ENCODE peak calls at places on chromosomes 3 and 15, in seven cellular contexts. F, I, E, P, L, A and Z are unnamed samples.

GRCh38 chr3:99240700-99241099 is 339.2 kb upstream of the DCBLD2 start:
- DNase-seq in F (no peak), I (no peak), E (no peak), P (peak; percentile 9), L (no peak), A (no peak), Z (no peak)

GRCh38 chr3:78258798-78259197 is 1218.9 kb downstream of the ROBO2 start:
- DNase-seq in F (no peak), I (peak; percentile 55), E (no peak), P (peak; percentile 76), L (peak; percentile 94), A (no peak), Z (no peak)

GRCh38 chr15:31227954-31228542 is 98.6 kb upstream of the KLF13 start:
- DNase-seq in F (no peak), I (no peak), E (no peak), P (no peak), L (no peak), A (peak; percentile 38), Z (no peak)

GRCh38 chr3:178677961-178678360 is 141.7 kb downstream of the KCNMB2 start:
- DNase-seq in F (no peak), I (no peak), E (no peak), P (no peak), L (no peak), A (no peak), Z (no peak)

GRCh38 chr3:25831578-25831977 is 41.7 kb downstream of the OXSM start:
- DNase-seq in F (peak; percentile 33), I (peak; percentile 19), E (no peak), P (peak; percentile 38), L (no peak), A (no peak), Z (no peak)

GRCh38 chr3:186510374-186511079 is 33.7 kb downstream of the CRYGS start:
- DNase-seq in F (no peak), I (no peak), E (no peak), P (no peak), L (no peak), A (no peak), Z (no peak)

GRCh38 chr3:137332296-137332695 is 374.5 kb downstream of the IL20RB start:
- DNase-seq in F (no peak), I (no peak), E (no peak), P (no peak), L (no peak), A (no peak), Z (no peak)

GRCh38 chr15:101193781-101194180 is 58.1 kb downstream of the CHSY1 start:
- DNase-seq in F (no peak), I (no peak), E (no peak), P (no peak), L (no peak), A (no peak), Z (no peak)

GRCh38 chr3:12911881-12912415 is 70.6 kb upstream of the RPL32 start:
- DNase-seq in F (no peak), I (no peak), E (peak; percentile 56), P (no peak), L (no peak), A (no peak), Z (no peak)

GRCh38 chr3:187736418-187736871 is 8.8 kb downstream of the BCL6 start:
- DNase-seq in F (no peak), I (no peak), E (peak; percentile 58), P (peak; percentile 45), L (no peak), A (no peak), Z (no peak)

GRCh38 chr15:70259030-70259424 is 161.3 kb upstream of the TLE3 start:
- DNase-seq in F (no peak), I (no peak), E (peak; percentile 71), P (peak; percentile 62), L (no peak), A (peak; percentile 87), Z (no peak)

GRCh38 chr3:179750720-179751328 is 98.0 kb downstream of the USP13 start:
- DNase-seq in F (peak; percentile 16), I (no peak), E (no peak), P (peak; percentile 24), L (no peak), A (no peak), Z (no peak)
- TF ChIP-seq CTCF in F (peak; percentile 66), I (peak; percentile 66), E (peak; percentile 32), P (peak; percentile 83), L (peak; percentile 63), A (peak; percentile 25), Z (peak; percentile 84)

GRCh38 chr3:172522871-172523818 is at the start of gene TNFSF10:
- DNase-seq in F (no peak), I (no peak), E (peak; percentile 65), P (no peak), L (no peak), A (peak; percentile 93), Z (no peak)
- H3K4me3 ChIP-seq in F (no peak within 1 kb of the TSS), I (no peak within 1 kb of the TSS), E (peak within 1 kb of the TSS; percentile 37), P (no peak within 1 kb of the TSS), L (no peak within 1 kb of the TSS), A (peak within 1 kb of the TSS; percentile 60), Z (peak within 1 kb of the TSS; percentile 45)

GRCh38 chr3:36738701-36739100 is 25.7 kb downstream of the DCLK3 start:
- DNase-seq in F (no peak), I (no peak), E (peak; percentile 77), P (peak; percentile 47), L (no peak), A (no peak), Z (no peak)

GRCh38 chr3:36740822-36741221 is 23.5 kb downstream of the DCLK3 start:
- DNase-seq in F (no peak), I (no peak), E (no peak), P (no peak), L (no peak), A (no peak), Z (no peak)

GRCh38 chr3:36743821-36744220 is 20.5 kb downstream of the DCLK3 start:
- DNase-seq in F (no peak), I (no peak), E (no peak), P (no peak), L (no peak), A (no peak), Z (no peak)

GRCh38 chr3:36744770-36745169 is 19.6 kb downstream of the DCLK3 start:
- DNase-seq in F (no peak), I (no peak), E (no peak), P (no peak), L (no peak), A (no peak), Z (no peak)

DNA sequence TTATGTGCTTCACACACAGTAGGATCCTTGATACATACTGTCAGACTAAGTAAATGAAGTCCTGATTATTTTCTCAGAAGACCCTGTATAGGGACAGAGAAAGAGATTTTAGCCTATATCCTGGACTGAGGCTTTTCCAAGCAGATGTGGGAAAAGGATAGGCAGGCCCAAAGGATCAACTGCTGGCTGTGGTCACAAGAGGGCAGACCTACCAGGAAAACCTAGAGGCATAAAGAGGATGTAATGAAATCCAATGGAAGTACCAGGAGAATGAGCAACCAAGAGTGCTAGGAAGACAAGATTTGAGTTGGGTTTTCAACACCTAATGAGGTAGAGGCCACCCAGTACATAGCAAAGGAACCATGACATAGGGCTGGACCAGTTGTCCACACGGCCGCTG is 23.1 kb downstream of the DCLK3 start:
- DNase-seq in F (peak; percentile 42), I (no peak), E (no peak), P (no peak), L (no peak), A (no peak), Z (no peak)
- TF ChIP-seq CTCF in F (peak; percentile 60), I (peak; percentile 17), E (no peak), P (peak; percentile 60), L (peak; percentile 37), A (peak; percentile 23), Z (peak; percentile 29)

GRCh38 chr3:111861396-111861795 is 2.3 kb downstream of the PHLDB2 start:
- DNase-seq in F (no peak), I (no peak), E (no peak), P (peak; percentile 40), L (no peak), A (no peak), Z (no peak)
- H3K4me3 ChIP-seq in F (no peak overlapping the region), I (peak overlapping the region; percentile 87), E (peak overlapping the region; percentile 94), P (peak overlapping the region; percentile 73), L (peak overlapping the region; percentile 85), A (peak overlapping the region; percentile 65), Z (no peak overlapping the region)

DNA sequence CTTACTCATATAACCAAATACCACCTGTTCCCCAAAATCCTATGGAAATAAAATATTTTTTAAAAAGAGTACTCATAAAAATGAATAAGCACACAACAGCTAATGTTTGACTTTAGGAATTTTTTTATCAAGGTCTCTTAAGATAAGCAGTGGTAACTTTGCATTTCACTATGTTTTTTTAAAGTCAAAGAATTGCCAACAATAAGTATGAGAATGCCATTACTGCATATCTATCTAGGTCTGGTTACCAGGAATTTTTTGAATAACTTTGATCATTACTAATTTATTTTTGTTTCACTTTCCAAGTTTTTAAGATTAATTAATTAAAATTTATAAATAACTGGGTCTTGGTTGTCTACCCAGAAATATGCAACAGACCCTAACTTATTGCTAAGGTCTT is 41.5 kb downstream of the PLSCR4 start:
- DNase-seq in F (no peak), I (no peak), E (no peak), P (no peak), L (no peak), A (no peak), Z (no peak)
- TF ChIP-seq CTCF in F (no peak), I (no peak), E (no peak), P (no peak), L (no peak), A (no peak), Z (no peak)

GRCh38 chr3:196499061-196499460 is 4.5 kb downstream of the RNF168 start:
- DNase-seq in F (no peak), I (no peak), E (peak; percentile 52), P (peak; percentile 65), L (no peak), A (no peak), Z (no peak)
- H3K4me3 ChIP-seq in F (no peak overlapping the region), I (peak overlapping the region; percentile 99), E (no peak overlapping the region), P (no peak overlapping the region), L (no peak overlapping the region), A (no peak overlapping the region), Z (no peak overlapping the region)

DNA sequence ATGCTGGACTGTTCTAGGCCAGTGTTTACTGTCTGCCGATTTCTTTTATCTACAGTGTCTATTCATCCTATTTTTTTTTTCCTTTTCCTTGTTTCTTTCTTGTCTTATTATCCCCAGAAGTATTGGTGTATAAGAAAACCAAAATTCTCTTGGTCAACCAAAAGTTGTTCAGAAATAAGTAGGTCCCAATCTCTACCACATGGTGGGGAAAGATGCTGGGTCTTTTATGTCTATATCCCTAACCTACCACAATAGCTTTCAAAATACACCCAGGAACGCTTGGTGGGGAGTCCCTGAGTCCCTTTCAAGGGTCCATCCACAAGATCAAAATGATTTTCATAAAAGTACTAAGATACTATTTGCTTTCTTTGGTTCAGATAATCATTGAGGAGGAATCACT is 225.6 kb downstream of the CLSTN2 start:
- DNase-seq in F (no peak), I (no peak), E (no peak), P (no peak), L (no peak), A (no peak), Z (no peak)
- TF ChIP-seq CTCF in F (no peak), I (no peak), E (no peak), P (no peak), L (no peak), A (no peak), Z (no peak)